ENCODE peak calls at places on chromosomes 3 and 15, in four cellular contexts. S is fibroblast of lung, E is HCT116, K is DND-41. G is an unnamed sample. For H4K20me1, the result is how much of the 10 kb centered on the place peaks cover.

GRCh38 chr3:14703128-14703750 is 28.3 kb downstream of the C3orf20 start:
- DNase-seq in S (no peak), E (no peak), K (peak), G (no peak)

GRCh38 chr3:115428825-115429224 is 194.5 kb upstream of the GAP43 start:
- DNase-seq in K (no peak), S (peak), E (no peak), G (no peak)

GRCh38 chr3:161332792-161333191 is 38.5 kb downstream of the SPTSSB start:
- DNase-seq in E (no peak), K (no peak), S (no peak), G (peak)

GRCh38 chr15:79811406-79812405 is 85.1 kb downstream of the MTHFS start:
- DNase-seq in S (peak), E (no peak), K (no peak), G (no peak)

GRCh38 chr3:61936344-61936937 is 375.1 kb downstream of the PTPRG start:
- DNase-seq in E (no peak), S (peak), K (peak), G (no peak)

GRCh38 chr3:185677146-185677829 is 91.2 kb downstream of the SENP2 start:
- DNase-seq in E (peak), K (peak), S (peak), G (peak)

GRCh38 chr15:81281925-81282895 is 41.7 kb downstream of the STARD5 start:
- DNase-seq in K (no peak), S (no peak), E (no peak), G (peak)

GRCh38 chr3:64131755-64132154 is 93.5 kb downstream of the PRICKLE2 start:
- DNase-seq in S (peak), K (no peak), E (no peak), G (no peak)

GRCh38 chr15:92226020-92226612 is 167.6 kb upstream of the ST8SIA2 start:
- DNase-seq in K (no peak), E (peak), S (no peak), G (no peak)

GRCh38 chr15:52651868-52652267 is 27.3 kb downstream of the ATOSA start:
- DNase-seq in E (peak), K (peak), S (peak), G (no peak)

GRCh38 chr3:95333826-95334225 is 1271.0 kb downstream of the NSUN3 start:
- DNase-seq in K (no peak), E (no peak), S (no peak), G (peak)

GRCh38 chr15:39789736-39790135 is 7.1 kb upstream of the FSIP1 start:
- DNase-seq in E (no peak), S (peak), K (no peak), G (no peak)

GRCh38 chr15:80978685-80979084 is 10.9 kb downstream of the MESD start:
- DNase-seq in S (peak), K (no peak), E (no peak), G (no peak)

GRCh38 chr15:44489464-44489863 is 47.5 kb upstream of the EIF3J start:
- DNase-seq in S (peak), E (peak), K (no peak), G (peak)

GRCh38 chr3:30448946-30449686 is 157.3 kb upstream of the TGFBR2 start:
- DNase-seq in K (no peak), E (no peak), S (no peak), G (no peak)

GRCh38 chr15:76894174-76894573 is 11.0 kb downstream of the SCAPER start:
- DNase-seq in K (no peak), S (no peak), E (no peak), G (no peak)

GRCh38 chr3:115819785-115820384 is 196.6 kb downstream of the GAP43 start:
- DNase-seq in K (peak), S (peak), E (peak), G (peak)

GRCh38 chr15:101827257-101827656 is 15.3 kb downstream of the OR4F15 start:
- DNase-seq in K (no peak), E (no peak), S (peak), G (no peak)

GRCh38 chr3:114081022-114081421 is 24.5 kb downstream of the QTRT2 start:
- DNase-seq in E (no peak), S (no peak), K (no peak), G (no peak)

GRCh38 chr3:11037241-11037873 is 44.8 kb downstream of the SLC6A1 start:
- DNase-seq in S (no peak), E (no peak), K (no peak), G (no peak)

GRCh38 chr3:143849854-143850549 is 1.7 kb upstream of the SLC9A9 start:
- DNase-seq in E (no peak), K (no peak), S (peak), G (peak)

GRCh38 chr3:157130138-157130880 is 29.6 kb downstream of the CCNL1 start:
- DNase-seq in E (peak), K (peak), S (peak), G (peak)

GRCh38 chr3:52525666-52526065 is 8.0 kb downstream of the NT5DC2 start:
- DNase-seq in E (no peak), S (no peak), K (no peak), G (no peak)

GRCh38 chr3:32392530-32393302 is 1.1 kb downstream of the CMTM7 start:
- DNase-seq in E (no peak), S (peak), K (no peak), G (no peak)

GRCh38 chr3:45029661-45030060 is 3.6 kb downstream of the CLEC3B start:
- DNase-seq in S (no peak), K (no peak), E (no peak), G (no peak)

GRCh38 chr15:67050062-67050461 is 15.3 kb upstream of the SMAD3 start:
- DNase-seq in E (no peak), S (peak), K (no peak), G (peak)

GRCh38 chr15:99371180-99372103 is 120.2 kb downstream of the LRRC28 start:
- DNase-seq in S (peak), K (no peak), E (no peak), G (no peak)

GRCh38 chr15:40782609-40783227 is 12.9 kb downstream of the C15orf62 start:
- DNase-seq in E (peak), K (peak), S (no peak), G (peak)

GRCh38 chr3:9397911-9398714 is 698 bp downstream of the SETD5 start:
- DNase-seq in S (peak), K (peak), E (no peak), G (peak)
- H4K20me1 ChIP-seq in S (under half), K (half or more), E (under half), G (half or more)

GRCh38 chr3:127578802-127579201 is 11.7 kb downstream of the TPRA1 start:
- DNase-seq in K (no peak), E (no peak), S (no peak), G (no peak)

GRCh38 chr3:127584734-127585133 is 5.8 kb downstream of the TPRA1 start:
- DNase-seq in E (no peak), K (no peak), S (no peak), G (no peak)

GRCh38 chr3:127578168-127578567 is 12.4 kb downstream of the TPRA1 start:
- DNase-seq in S (no peak), K (no peak), E (no peak), G (no peak)

GRCh38 chr3:127577448-127577847 is 13.1 kb downstream of the TPRA1 start:
- DNase-seq in S (no peak), K (no peak), E (no peak), G (no peak)

DNA sequence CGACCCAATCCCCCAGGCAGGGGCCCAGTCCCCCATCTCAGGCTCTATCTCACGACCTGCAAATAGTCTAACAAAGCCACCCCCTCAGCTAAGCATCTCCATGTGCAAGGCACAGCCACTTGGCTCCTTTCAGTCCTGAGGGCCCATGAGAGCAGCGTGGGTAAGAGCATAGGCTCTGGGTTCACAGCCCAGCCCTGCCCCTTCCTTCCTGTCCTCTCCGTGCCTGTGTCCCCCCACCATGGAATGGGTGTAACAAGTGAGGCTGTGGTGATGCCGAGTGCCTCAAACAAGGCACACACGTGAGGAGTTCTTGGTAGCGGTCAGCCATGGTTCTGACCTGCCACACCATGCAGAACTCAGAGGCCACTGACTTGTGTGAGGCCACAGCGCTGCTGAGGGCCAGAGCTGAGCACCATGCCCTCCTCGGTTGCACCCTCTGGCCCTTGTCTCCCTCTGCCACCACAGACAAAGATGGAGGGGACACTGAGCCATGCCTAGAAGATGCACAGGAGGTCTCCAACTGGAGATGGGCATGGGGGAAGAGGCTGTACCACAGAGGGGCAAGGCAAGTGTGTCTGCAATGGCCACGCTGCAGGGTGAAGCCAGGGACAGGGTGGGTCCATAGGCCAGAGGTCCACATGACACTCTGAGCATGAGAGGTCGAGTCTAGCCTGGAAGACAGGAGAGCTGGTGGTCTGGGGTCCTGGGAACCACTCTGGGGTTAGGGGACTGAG is 10.0 kb downstream of the TPRA1 start:
- DNase-seq in S (no peak), K (no peak), E (no peak), G (no peak)
- H4K20me1 ChIP-seq in S (under half), K (half or more), E (under half), G (under half)

GRCh38 chr15:70493376-70493775 is 270.0 kb downstream of the UACA start:
- DNase-seq in S (no peak), E (no peak), K (no peak), G (no peak)
- H4K20me1 ChIP-seq in S (under half), E (under half), K (half or more), G (under half)

GRCh38 chr3:58167431-58168351 is 43.1 kb downstream of the DNASE1L3 start:
- DNase-seq in K (peak), S (peak), E (no peak), G (peak)

GRCh38 chr3:58161435-58162398 is 49.1 kb downstream of the DNASE1L3 start:
- DNase-seq in E (peak), S (peak), K (no peak), G (peak)

GRCh38 chr3:58163234-58163633 is 47.5 kb downstream of the DNASE1L3 start:
- DNase-seq in K (no peak), S (peak), E (no peak), G (no peak)

GRCh38 chr3:58164916-58165821 is 45.6 kb downstream of the DNASE1L3 start:
- DNase-seq in K (no peak), S (no peak), E (no peak), G (no peak)

DNA sequence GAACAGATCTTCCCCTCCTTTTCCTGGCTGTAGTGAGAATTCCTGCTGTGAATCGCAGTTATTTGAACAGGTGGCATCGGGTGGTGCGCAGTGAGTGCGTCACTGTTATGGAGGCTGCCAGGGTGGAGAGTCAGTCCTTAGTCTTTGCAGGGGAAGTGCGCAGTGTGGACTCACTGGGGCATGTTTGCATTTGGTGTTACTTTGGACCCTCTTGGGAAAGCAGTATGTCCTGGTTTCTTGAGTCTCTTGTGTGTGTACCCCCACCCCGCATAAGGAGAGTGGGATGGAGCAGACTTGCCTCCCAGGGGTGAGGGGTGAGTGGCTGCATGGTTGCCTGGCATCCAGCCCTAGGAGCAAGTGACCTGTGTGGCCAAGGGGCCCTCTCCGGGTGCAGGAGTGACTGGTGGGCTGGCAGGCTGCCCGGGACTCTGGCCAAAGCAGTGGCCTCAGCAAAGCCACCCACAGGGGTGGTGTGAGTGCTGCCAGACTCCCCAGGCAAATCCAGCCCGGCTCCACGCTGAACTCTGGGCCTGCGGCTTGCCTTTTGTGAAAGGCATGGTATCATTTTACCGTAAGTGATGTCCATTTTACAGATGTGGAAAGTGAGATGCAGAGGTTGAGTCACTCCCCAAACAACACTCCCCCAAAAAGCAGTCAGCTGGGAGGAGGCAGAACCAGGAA is 46.4 kb downstream of the DNASE1L3 start:
- DNase-seq in K (no peak), E (no peak), S (peak), G (peak)
- H4K20me1 ChIP-seq in K (under half), E (under half), S (under half), G (under half)

GRCh38 chr15:59008086-59008485 is 20.6 kb downstream of the RNF111 start:
- DNase-seq in S (no peak), K (no peak), E (no peak), G (no peak)
- H4K20me1 ChIP-seq in S (under half), K (under half), E (under half), G (under half)

GRCh38 chr3:48597408-48597800 is 2.3 kb upstream of the COL7A1 start:
- DNase-seq in K (no peak), S (no peak), E (no peak), G (no peak)
- H4K20me1 ChIP-seq in K (under half), S (under half), E (under half), G (under half)

GRCh38 chr3:12983326-12983725 is 89.9 kb downstream of the IQSEC1 start:
- DNase-seq in E (no peak), K (peak), S (no peak), G (no peak)
- H4K20me1 ChIP-seq in E (under half), K (under half), S (under half), G (under half)

DNA sequence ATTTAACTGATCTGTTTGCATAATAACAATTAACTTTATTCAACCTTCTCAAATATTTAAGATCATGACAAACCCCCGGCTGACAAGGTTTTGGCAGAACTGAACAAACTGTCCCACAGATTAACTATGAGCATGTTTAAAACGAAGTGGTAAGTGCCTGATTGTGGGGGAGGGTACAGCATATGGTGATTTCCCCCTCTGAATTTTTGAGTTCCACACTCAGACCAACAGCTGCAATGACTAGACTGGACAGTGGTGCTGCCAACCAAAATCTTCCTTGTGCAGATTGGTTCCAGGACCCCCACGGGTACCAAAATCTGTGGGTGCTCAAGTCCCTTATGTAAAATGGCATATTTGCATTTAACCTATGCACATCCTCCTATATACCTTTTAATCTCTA is 449.5 kb downstream of the SHQ1 start:
- DNase-seq in S (no peak), E (no peak), K (no peak), G (no peak)
- H4K20me1 ChIP-seq in S (under half), E (under half), K (half or more), G (under half)

GRCh38 chr3:2090512-2090911 is 8.2 kb upstream of the CNTN4 start:
- DNase-seq in E (no peak), S (no peak), K (no peak), G (no peak)
- H4K20me1 ChIP-seq in E (under half), S (under half), K (under half), G (under half)